ENCODE peak calls at places on chromosomes 5 and 9, in nine cellular contexts. H is iris pigment epithelial cell; W is activated CD8-positive, alpha-beta memory T cell treated with anti-CD3 and anti-CD28 coated beads for 24 hours; G is left cardiac atrium; Y is NCI-H1105; X is NCI-H1092; Z is fibroblast of the aortic adventitia; M is NCI-H510A; P is epithelial cell of esophagus. D is an unnamed sample.

GRCh38 chr9:70405808-70406445 is 8.5 kb downstream of the KLF9 start:
- DNase-seq in H (no peak), P (no peak), M (no peak), Y (no peak), W (no peak), Z (peak), G (no peak), X (no peak), D (peak)

GRCh38 chr5:95620870-95621838 is 1.3 kb downstream of the GPR150 start:
- DNase-seq in W (peak), Y (peak), H (peak), Z (no peak), G (peak), X (peak), P (peak), M (peak), D (peak)

GRCh38 chr5:180853121-180853520 is 8.0 kb downstream of the ZFP62 start:
- DNase-seq in M (no peak), H (no peak), Z (no peak), G (no peak), W (no peak), Y (no peak), P (no peak), X (no peak), D (no peak)

GRCh38 chr5:151651997-151652645 is 34.6 kb downstream of the SPARC start:
- DNase-seq in Y (peak), W (peak), M (peak), G (peak), Z (peak), P (peak), X (peak), H (peak), D (no peak)

GRCh38 chr5:1833264-1834021 is 32.2 kb downstream of the NDUFS6 start:
- DNase-seq in M (no peak), G (no peak), P (no peak), Y (no peak), W (no peak), H (no peak), X (no peak), Z (no peak), D (no peak)

GRCh38 chr5:129767927-129768380 is 20.1 kb downstream of the MINAR2 start:
- DNase-seq in W (peak), Z (peak), P (peak), H (peak), Y (peak), M (peak), X (peak), G (peak), D (no peak)

GRCh38 chr5:141846031-141846430 is 32.2 kb downstream of the PCDH1 start:
- DNase-seq in X (peak), H (peak), M (peak), Z (peak), G (no peak), Y (peak), W (no peak), P (peak), D (no peak)

GRCh38 chr9:70494221-70494620 is 79.8 kb upstream of the KLF9 start:
- DNase-seq in P (no peak), W (no peak), G (no peak), H (no peak), M (no peak), Y (no peak), Z (no peak), X (no peak), D (peak)

GRCh38 chr9:82010711-82011110 is 22.1 kb downstream of the SPATA31D1 start:
- DNase-seq in W (no peak), M (no peak), Z (no peak), Y (no peak), X (no peak), P (peak), H (no peak), G (no peak), D (no peak)

GRCh38 chr9:87516222-87516930 is 18.7 kb downstream of the DAPK1 start:
- DNase-seq in W (no peak), P (no peak), M (no peak), G (peak), H (peak), X (no peak), Y (no peak), Z (peak), D (peak)

GRCh38 chr9:104725014-104725413 is 22.5 kb upstream of the NIPSNAP3A start:
- DNase-seq in Y (peak), P (no peak), Z (no peak), M (no peak), W (no peak), H (no peak), X (peak), G (no peak), D (no peak)

GRCh38 chr9:117656007-117656406 is 48.2 kb upstream of the TLR4 start:
- DNase-seq in Z (peak), H (peak), G (no peak), P (no peak), X (no peak), Y (no peak), M (no peak), W (no peak), D (no peak)

GRCh38 chr5:90586469-90586868 is 27.9 kb downstream of the ADGRV1 start:
- DNase-seq in Z (no peak), G (no peak), W (no peak), H (no peak), Y (no peak), M (no peak), X (no peak), P (no peak), D (no peak)

GRCh38 chr5:156879665-156880285 is 29.7 kb downstream of the PPP1R2B start:
- DNase-seq in H (no peak), G (no peak), Y (peak), X (peak), P (no peak), W (no peak), M (no peak), Z (no peak), D (no peak)

GRCh38 chr9:36985061-36985768 is 48.9 kb downstream of the PAX5 start:
- DNase-seq in G (no peak), W (no peak), X (no peak), H (no peak), P (no peak), Y (no peak), Z (no peak), M (no peak), D (no peak)

GRCh38 chr9:268616-269015 is 54.0 kb downstream of the DOCK8 start:
- DNase-seq in Y (no peak), Z (no peak), M (no peak), X (no peak), P (no peak), H (no peak), W (no peak), G (no peak), D (no peak)

GRCh38 chr5:117098094-117098493 is 523.5 kb upstream of the SEMA6A start:
- DNase-seq in M (no peak), H (no peak), X (no peak), G (no peak), Y (no peak), P (no peak), Z (no peak), W (no peak), D (no peak)

GRCh38 chr5:14526493-14526892 is 55.1 kb upstream of the OTULINL start:
- DNase-seq in Z (no peak), G (no peak), M (no peak), Y (no peak), P (no peak), H (no peak), X (no peak), W (no peak), D (no peak)

GRCh38 chr5:154756203-154756870 is 1.2 kb downstream of the LARP1 start:
- DNase-seq in Y (no peak), W (peak), M (peak), Z (no peak), H (no peak), G (peak), P (peak), X (no peak), D (no peak)

D was measured in ascending aorta.